ENCODE peak calls at places on chromosomes 16 and 17, in seven cellular contexts. C is mesenchymal stem cell; R is DMS 273 treated with DMSO at 0.1 percent for 48 hours; L is NCI-H1092; Z is activated CD4-positive, alpha-beta T cell treated with anti-CD3 and anti-CD28 coated beads, Interleukin-2, amount 50 U/mL, for 1 hour; P is pulmonary artery endothelial cell; Y is COR-L47. T is an unnamed sample.

GRCh38 chr17:60311936-60312335 is 80.0 kb downstream of the USP32 start:
- DNase-seq in C (peak), R (no peak), L (no peak), Z (no peak), P (no peak), Y (no peak), T (no peak)

GRCh38 chr17:39674702-39675389 is 6.6 kb downstream of the PNMT start:
- DNase-seq in C (no peak), R (no peak), L (peak), Z (no peak), P (no peak), Y (peak), T (no peak)

GRCh38 chr17:77118251-77118928 is 22.4 kb upstream of the SEC14L1 start:
- DNase-seq in C (no peak), R (no peak), L (no peak), Z (no peak), P (peak), Y (no peak), T (no peak)

GRCh38 chr16:47388705-47389104 is 72.2 kb downstream of the ITFG1 start:
- DNase-seq in C (no peak), R (no peak), L (no peak), Z (no peak), P (no peak), Y (no peak), T (no peak)

GRCh38 chr17:7132511-7133094 is 18.0 kb upstream of the ASGR2 start:
- DNase-seq in C (peak), R (no peak), L (no peak), Z (peak), P (peak), Y (no peak), T (peak)

GRCh38 chr17:7443499-7444485 is 1.1 kb upstream of the CHRNB1 start:
- DNase-seq in C (no peak), R (no peak), L (no peak), Z (no peak), P (no peak), Y (no peak), T (peak)

GRCh38 chr17:64156670-64157069 is 26.7 kb upstream of the ERN1 start:
- DNase-seq in C (no peak), R (no peak), L (no peak), Z (no peak), P (no peak), Y (no peak), T (no peak)

GRCh38 chr17:7862692-7863437 is 5.1 kb downstream of the CYB5D1 start:
- DNase-seq in C (peak), R (peak), L (peak), Z (peak), P (no peak), Y (no peak), T (peak)

GRCh38 chr17:16676645-16677044 is 13.4 kb upstream of the CCDC144A start:
- DNase-seq in C (no peak), R (no peak), L (no peak), Z (no peak), P (no peak), Y (no peak), T (no peak)

GRCh38 chr16:11414815-11415775 is 69.8 kb downstream of the RMI2 start:
- DNase-seq in C (no peak), R (peak), L (no peak), Z (no peak), P (no peak), Y (no peak), T (no peak)

GRCh38 chr16:10206215-10206614 is 24.0 kb upstream of the GRIN2A start:
- DNase-seq in C (no peak), R (no peak), L (no peak), Z (no peak), P (no peak), Y (no peak), T (no peak)

GRCh38 chr17:13600475-13601316 is 1.0 kb downstream of the HS3ST3A1 start:
- DNase-seq in C (peak), R (no peak), L (no peak), Z (no peak), P (no peak), Y (no peak), T (no peak)

GRCh38 chr17:3529817-3530741 is 27.5 kb downstream of the TRPV3 start:
- DNase-seq in C (no peak), R (no peak), L (no peak), Z (no peak), P (no peak), Y (no peak), T (no peak)

GRCh38 chr16:57519796-57520360 is 16.5 kb downstream of the CCDC102A start:
- DNase-seq in C (peak), R (no peak), L (peak), Z (peak), P (peak), Y (peak), T (peak)

GRCh38 chr17:80703109-80703508 is 158.5 kb downstream of the RPTOR start:
- DNase-seq in C (no peak), R (no peak), L (no peak), Z (no peak), P (no peak), Y (no peak), T (no peak)

GRCh38 chr16:16120382-16121184 is 102.7 kb downstream of the ABCC6 start:
- DNase-seq in C (no peak), R (peak), L (peak), Z (no peak), P (peak), Y (peak), T (peak)

GRCh38 chr17:41004397-41004796 is 4.5 kb downstream of the KRTAP3-1 start:
- DNase-seq in C (no peak), R (no peak), L (no peak), Z (no peak), P (no peak), Y (no peak), T (no peak)

GRCh38 chr16:69465083-69465721 is 40.8 kb downstream of the CYB5B start:
- DNase-seq in C (peak), R (no peak), L (no peak), Z (peak), P (no peak), Y (no peak), T (no peak)

GRCh38 chr17:958712-959451 is 20.7 kb downstream of the NXN start:
- DNase-seq in C (peak), R (no peak), L (no peak), Z (no peak), P (no peak), Y (no peak), T (no peak)

GRCh38 chr17:63954402-63955063 is 18.2 kb downstream of the SCN4A start:
- DNase-seq in C (no peak), R (no peak), L (no peak), Z (peak), P (no peak), Y (peak), T (no peak)

GRCh38 chr17:59365383-59365981 is 34.0 kb downstream of the YPEL2 start:
- DNase-seq in C (no peak), R (no peak), L (peak), Z (peak), P (no peak), Y (peak), T (peak)

GRCh38 chr17:72614871-72615626 is 477.4 kb downstream of the SLC39A11 start:
- DNase-seq in C (peak), R (no peak), L (no peak), Z (no peak), P (no peak), Y (no peak), T (no peak)

GRCh38 chr16:27445502-27446175 is 43.7 kb downstream of the IL21R start:
- DNase-seq in C (no peak), R (no peak), L (no peak), Z (no peak), P (no peak), Y (no peak), T (no peak)

GRCh38 chr16:11630230-11631056 is 37.8 kb upstream of the SNN start:
- DNase-seq in C (no peak), R (no peak), L (no peak), Z (no peak), P (no peak), Y (no peak), T (no peak)

GRCh38 chr17:39671651-39672521 is 3.6 kb downstream of the PNMT start:
- DNase-seq in C (peak), R (no peak), L (peak), Z (no peak), P (no peak), Y (peak), T (no peak)

T was measured in dermis microvascular lymphatic vessel endothelial cell.